ENCODE peak calls at places on chromosomes 7 and 10, in four cellular contexts. One of them, this sample, is unnamed.

GRCh38 chr10:48946891-48947500 is 7.4 kb upstream of the LRRC18 start:
- DNase-seq in activated naive CD8-positive, alpha-beta T cell treated with anti-CD3 and anti-CD28 coated beads for 36 hours: no peak
- DNase-seq in ACHN: no peak
- DNase-seq in iris pigment epithelial cell: peak
- DNase-seq in this sample: no peak

GRCh38 chr7:84195295-84196006 is 862 bp upstream of the SEMA3A start:
- DNase-seq in activated naive CD8-positive, alpha-beta T cell treated with anti-CD3 and anti-CD28 coated beads for 36 hours: no peak
- DNase-seq in ACHN: no peak
- DNase-seq in iris pigment epithelial cell: no peak
- DNase-seq in this sample: no peak

GRCh38 chr10:35423505-35424306 is 87.4 kb downstream of the CCNY start:
- DNase-seq in activated naive CD8-positive, alpha-beta T cell treated with anti-CD3 and anti-CD28 coated beads for 36 hours: no peak
- DNase-seq in ACHN: no peak
- DNase-seq in iris pigment epithelial cell: peak
- DNase-seq in this sample: peak

GRCh38 chr7:92685146-92686042 is 95.2 kb upstream of the FAM133B start:
- DNase-seq in activated naive CD8-positive, alpha-beta T cell treated with anti-CD3 and anti-CD28 coated beads for 36 hours: peak
- DNase-seq in ACHN: no peak
- DNase-seq in iris pigment epithelial cell: no peak
- DNase-seq in this sample: no peak

GRCh38 chr7:36264123-36264916 is 111.3 kb downstream of the EEPD1 start:
- DNase-seq in activated naive CD8-positive, alpha-beta T cell treated with anti-CD3 and anti-CD28 coated beads for 36 hours: no peak
- DNase-seq in ACHN: no peak
- DNase-seq in iris pigment epithelial cell: no peak
- DNase-seq in this sample: peak

GRCh38 chr10:100909506-100910260 is 3.1 kb upstream of the SLF2 start:
- DNase-seq in activated naive CD8-positive, alpha-beta T cell treated with anti-CD3 and anti-CD28 coated beads for 36 hours: no peak
- DNase-seq in ACHN: peak
- DNase-seq in iris pigment epithelial cell: peak
- DNase-seq in this sample: no peak

GRCh38 chr7:77863860-77864259 is 65.3 kb downstream of the PHTF2 start:
- DNase-seq in activated naive CD8-positive, alpha-beta T cell treated with anti-CD3 and anti-CD28 coated beads for 36 hours: no peak
- DNase-seq in ACHN: no peak
- DNase-seq in iris pigment epithelial cell: no peak
- DNase-seq in this sample: no peak

GRCh38 chr7:32905175-32905662 is 13.7 kb upstream of the KBTBD2 start:
- DNase-seq in activated naive CD8-positive, alpha-beta T cell treated with anti-CD3 and anti-CD28 coated beads for 36 hours: peak
- DNase-seq in ACHN: peak
- DNase-seq in iris pigment epithelial cell: peak
- DNase-seq in this sample: peak

GRCh38 chr10:112360308-112361270 is 13.3 kb upstream of the ACSL5 start:
- DNase-seq in activated naive CD8-positive, alpha-beta T cell treated with anti-CD3 and anti-CD28 coated beads for 36 hours: no peak
- DNase-seq in ACHN: no peak
- DNase-seq in iris pigment epithelial cell: peak
- DNase-seq in this sample: peak

GRCh38 chr10:43708256-43708655 is 59.6 kb upstream of the ZNF32 start:
- DNase-seq in activated naive CD8-positive, alpha-beta T cell treated with anti-CD3 and anti-CD28 coated beads for 36 hours: no peak
- DNase-seq in ACHN: no peak
- DNase-seq in iris pigment epithelial cell: no peak
- DNase-seq in this sample: no peak

GRCh38 chr7:96297873-96298272 is 24.0 kb downstream of the SLC25A13 start:
- DNase-seq in activated naive CD8-positive, alpha-beta T cell treated with anti-CD3 and anti-CD28 coated beads for 36 hours: no peak
- DNase-seq in ACHN: no peak
- DNase-seq in iris pigment epithelial cell: no peak
- DNase-seq in this sample: no peak

GRCh38 chr10:17025444-17026295 is 103.9 kb downstream of the CUBN start:
- DNase-seq in activated naive CD8-positive, alpha-beta T cell treated with anti-CD3 and anti-CD28 coated beads for 36 hours: peak
- DNase-seq in ACHN: peak
- DNase-seq in iris pigment epithelial cell: peak
- DNase-seq in this sample: peak

GRCh38 chr10:127888526-127889312 is 4.0 kb downstream of the CLRN3 start:
- DNase-seq in activated naive CD8-positive, alpha-beta T cell treated with anti-CD3 and anti-CD28 coated beads for 36 hours: no peak
- DNase-seq in ACHN: no peak
- DNase-seq in iris pigment epithelial cell: no peak
- DNase-seq in this sample: no peak

GRCh38 chr7:159142204-159142603 is 2.5 kb downstream of the VIPR2 start:
- DNase-seq in activated naive CD8-positive, alpha-beta T cell treated with anti-CD3 and anti-CD28 coated beads for 36 hours: no peak
- DNase-seq in ACHN: no peak
- DNase-seq in iris pigment epithelial cell: no peak
- DNase-seq in this sample: no peak

GRCh38 chr7:141003172-141004080 is 11.3 kb downstream of the MRPS33 start:
- DNase-seq in activated naive CD8-positive, alpha-beta T cell treated with anti-CD3 and anti-CD28 coated beads for 36 hours: no peak
- DNase-seq in ACHN: peak
- DNase-seq in iris pigment epithelial cell: no peak
- DNase-seq in this sample: no peak

GRCh38 chr10:63197304-63198092 is 64.4 kb downstream of the NRBF2 start:
- DNase-seq in activated naive CD8-positive, alpha-beta T cell treated with anti-CD3 and anti-CD28 coated beads for 36 hours: no peak
- DNase-seq in ACHN: no peak
- DNase-seq in iris pigment epithelial cell: peak
- DNase-seq in this sample: peak

GRCh38 chr10:8279598-8279997 is 225.1 kb downstream of the GATA3 start:
- DNase-seq in activated naive CD8-positive, alpha-beta T cell treated with anti-CD3 and anti-CD28 coated beads for 36 hours: no peak
- DNase-seq in ACHN: peak
- DNase-seq in iris pigment epithelial cell: peak
- DNase-seq in this sample: peak

GRCh38 chr7:130276796-130277762 is 10.4 kb downstream of the CPA2 start:
- DNase-seq in activated naive CD8-positive, alpha-beta T cell treated with anti-CD3 and anti-CD28 coated beads for 36 hours: peak
- DNase-seq in ACHN: no peak
- DNase-seq in iris pigment epithelial cell: peak
- DNase-seq in this sample: peak

GRCh38 chr10:130479146-130479545 is 343.0 kb downstream of the GLRX3 start:
- DNase-seq in activated naive CD8-positive, alpha-beta T cell treated with anti-CD3 and anti-CD28 coated beads for 36 hours: no peak
- DNase-seq in ACHN: no peak
- DNase-seq in iris pigment epithelial cell: no peak
- DNase-seq in this sample: no peak